ENCODE peak calls at places on chromosomes 12 and 14, in nine cellular contexts. Y, V, Z, N, I, W, O, F and H are unnamed samples.

GRCh38 chr14:53006931-53007330 is 56.1 kb upstream of the FERMT2 start:
- DNase-seq in V (no peak), W (no peak), N (no peak), O (no peak), Y (no peak), Z (no peak), I (no peak), F (no peak), H (no peak)

GRCh38 chr12:50166776-50167025 is 468 bp downstream of the CERS5 start:
- DNase-seq in Z (no peak), Y (no peak), V (peak; percentile 49), W (no peak), F (no peak), N (no peak), O (no peak), I (peak; percentile 39), H (no peak)

GRCh38 chr12:2265461-2266167 is 212.8 kb downstream of the CACNA1C start:
- DNase-seq in I (no peak), Z (peak; percentile 69), W (peak; percentile 79), Y (no peak), F (no peak), N (no peak), V (no peak), O (no peak), H (peak; percentile 88)

GRCh38 chr12:80593766-80594165 is 113.7 kb upstream of the MYF6 start:
- DNase-seq in Y (peak; percentile 82), W (peak; percentile 64), O (no peak), Z (peak; percentile 31), V (no peak), F (no peak), I (no peak), N (no peak), H (peak; percentile 90)

GRCh38 chr14:59037086-59037485 is 151.4 kb upstream of the DAAM1 start:
- DNase-seq in F (no peak), O (no peak), Y (no peak), Z (no peak), W (no peak), I (no peak), N (no peak), V (no peak), H (peak; percentile 9)

GRCh38 chr12:10395390-10395998 is 5.7 kb upstream of the KLRK1 start:
- DNase-seq in Z (peak; percentile 78), I (no peak), Y (peak; percentile 81), O (no peak), F (no peak), N (peak; percentile 83), V (peak; percentile 21), W (peak; percentile 72), H (peak; percentile 92)

GRCh38 chr12:27436029-27436428 is 10.5 kb upstream of the SMCO2 start:
- DNase-seq in Y (no peak), W (no peak), I (no peak), O (no peak), F (no peak), Z (no peak), V (no peak), N (no peak), H (no peak)

GRCh38 chr12:55719371-55719770 is 822 bp upstream of the RDH5 start:
- DNase-seq in I (no peak), Y (no peak), F (no peak), W (no peak), Z (no peak), O (no peak), N (no peak), V (peak; percentile 2), H (no peak)

GRCh38 chr14:68018598-68018997 is 199.0 kb downstream of the RAD51B start:
- DNase-seq in W (no peak), Z (no peak), F (no peak), V (no peak), N (no peak), Y (no peak), I (no peak), O (no peak), H (no peak)

GRCh38 chr12:20931894-20932293 is 121.4 kb downstream of the SLCO1B3 start:
- DNase-seq in F (no peak), V (no peak), N (no peak), I (no peak), O (no peak), Z (no peak), W (no peak), Y (no peak), H (no peak)

GRCh38 chr12:89932950-89933349 is 224.3 kb upstream of the ATP2B1 start:
- DNase-seq in Y (no peak), N (no peak), I (no peak), O (no peak), W (peak; percentile 19), V (no peak), F (no peak), Z (no peak), H (peak; percentile 23)

GRCh38 chr12:123900898-123901376 is 71.7 kb downstream of the CCDC92 start:
- DNase-seq in F (no peak), V (no peak), N (no peak), W (no peak), Y (no peak), O (no peak), I (no peak), Z (no peak), H (no peak)
- H3K4me3 ChIP-seq in F (no peak overlapping the region), V (no peak overlapping the region), N (no peak overlapping the region), W (no peak overlapping the region), Y (no peak overlapping the region), O (no peak overlapping the region), I (no peak overlapping the region), Z (no peak overlapping the region), H (no peak overlapping the region)

GRCh38 chr12:54217309-54217661 is 28.5 kb upstream of the SMUG1 start:
- DNase-seq in N (no peak), Z (no peak), I (no peak), F (no peak), W (no peak), V (no peak), Y (no peak), O (no peak), H (no peak)
- TF ChIP-seq CTCF in N (peak; percentile 43), Z (no peak), I (no peak), F (no peak), W (no peak), V (no peak), Y (no peak), O (no peak), H (no peak)

GRCh38 chr12:109987615-109988014 is 8.6 kb downstream of the GIT2 start:
- DNase-seq in F (no peak), I (no peak), Y (no peak), O (no peak), V (no peak), Z (no peak), N (no peak), W (no peak), H (no peak)
- H3K4me3 ChIP-seq in F (no peak overlapping the region), I (no peak overlapping the region), Y (no peak overlapping the region), O (no peak overlapping the region), V (no peak overlapping the region), Z (no peak overlapping the region), N (no peak overlapping the region), W (no peak overlapping the region), H (no peak overlapping the region)

DNA sequence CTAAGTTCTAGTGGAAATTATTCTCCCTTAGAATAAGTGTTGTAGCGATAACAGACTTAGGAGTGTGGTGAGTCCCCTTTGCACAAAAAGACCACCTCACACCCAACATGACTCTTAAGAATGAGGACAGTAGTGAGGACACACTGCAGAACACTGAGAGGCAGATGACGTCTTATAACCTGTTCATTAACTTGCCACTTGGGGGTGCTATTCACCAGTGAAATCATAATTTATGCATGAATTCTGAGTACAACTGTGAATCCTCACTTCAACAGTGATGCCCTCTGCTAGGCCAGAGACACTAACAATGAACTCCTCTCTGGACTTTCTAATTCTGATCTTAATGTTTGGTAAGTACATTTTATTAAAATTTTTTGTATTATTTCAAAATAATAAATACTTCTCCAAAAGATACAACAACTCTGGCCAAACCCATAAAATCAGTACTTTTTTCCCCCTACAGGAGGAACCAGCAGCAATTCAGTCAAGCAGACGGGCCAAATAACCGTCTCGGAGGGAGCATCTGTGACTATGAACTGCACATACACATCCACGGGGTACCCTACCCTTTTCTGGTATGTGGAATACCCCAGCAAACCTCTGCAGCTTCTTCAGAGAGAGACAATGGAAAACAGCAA is 274.7 kb downstream of the DAD1 start:
- DNase-seq in I (peak; percentile 33), Z (peak; percentile 61), O (peak; percentile 54), F (peak; percentile 60), Y (peak; percentile 14), N (peak; percentile 81), W (peak; percentile 62), V (no peak), H (peak; percentile 38)
- TF ChIP-seq CTCF in I (peak; percentile 48), Z (peak; percentile 55), O (peak; percentile 64), F (peak; percentile 44), Y (peak; percentile 59), N (peak; percentile 96), W (peak; percentile 66), V (peak; percentile 53), H (peak; percentile 76)